ENCODE peak calls at places on chromosomes 11 and 22, in five cellular contexts. T is stomach, X is tibial nerve, U is GM12878, G is A549. I is an unnamed sample. For H3K4me1, the result is how much of the 10 kb centered on the place peaks cover.

GRCh38 chr11:108803781-108804180 is 138.9 kb downstream of the DDX10 start:
- DNase-seq in T (no peak), X (no peak), U (no peak), G (no peak), I (no peak)

GRCh38 chr11:116199182-116199581 is 573.6 kb downstream of the BUD13 start:
- DNase-seq in T (no peak), X (no peak), U (no peak), G (no peak), I (no peak)

GRCh38 chr11:82796970-82797594 is 63.4 kb upstream of the FAM181B start:
- DNase-seq in T (no peak), X (peak), U (no peak), G (no peak), I (no peak)

GRCh38 chr22:48972979-48973693 is 854.5 kb downstream of the BRD1 start:
- DNase-seq in T (no peak), X (no peak), U (no peak), G (no peak), I (no peak)

GRCh38 chr11:66743271-66743968 is 14.4 kb upstream of the SPTBN2 start:
- DNase-seq in T (peak), X (no peak), U (no peak), G (peak), I (no peak)

GRCh38 chr11:88384004-88384677 is 46.6 kb upstream of the CTSC start:
- DNase-seq in T (no peak), X (no peak), U (no peak), G (peak), I (no peak)

GRCh38 chr22:23837911-23838685 is 708 bp downstream of the DERL3 start:
- DNase-seq in T (no peak), X (no peak), U (no peak), G (no peak), I (peak)

GRCh38 chr22:27386186-27386585 is 415.4 kb downstream of the MN1 start:
- DNase-seq in T (no peak), X (no peak), U (no peak), G (peak), I (no peak)

DNA sequence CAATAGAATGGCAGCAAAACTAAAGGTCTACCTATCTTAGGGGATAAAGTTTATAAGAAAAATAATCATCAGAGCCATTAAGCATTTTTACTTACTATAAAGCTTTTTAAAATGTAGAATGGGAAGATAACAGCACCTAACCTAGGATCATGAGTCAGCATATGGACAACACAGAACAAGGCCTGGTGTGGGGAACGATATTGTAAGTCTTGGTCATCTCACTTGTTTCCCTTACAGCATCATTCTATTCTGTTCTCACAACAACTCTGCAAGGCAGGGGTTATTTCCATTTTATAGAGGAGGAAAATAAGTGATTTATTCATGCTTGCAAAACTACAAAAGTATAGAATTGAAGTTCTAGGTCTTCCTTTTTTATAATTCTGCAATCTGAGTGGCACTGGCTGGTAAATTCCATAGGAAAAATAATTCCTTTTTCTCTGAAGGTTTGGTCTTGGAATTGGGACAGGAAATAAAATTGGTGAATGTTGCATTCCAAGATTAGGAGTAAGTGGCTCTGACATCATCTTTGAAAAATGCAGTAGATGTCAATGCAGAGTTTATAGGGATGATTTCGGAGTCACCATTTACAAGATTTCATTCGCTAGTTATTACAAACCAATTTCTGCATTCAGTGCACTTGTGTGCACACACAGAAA is 423.0 kb downstream of the DYNC2H1 start:
- DNase-seq in T (no peak), X (no peak), U (no peak), G (peak), I (no peak)
- TF ChIP-seq EP300 in T (no peak), X (no peak), U (no peak), G (no peak), I (no peak)

GRCh38 chr22:36323182-36323854 is 64.4 kb downstream of the MYH9 start:
- DNase-seq in T (peak), X (peak), U (no peak), G (no peak), I (no peak)
- TF ChIP-seq POLR2A in T (no peak), X (no peak), U (peak), G (no peak), I (no peak)

DNA sequence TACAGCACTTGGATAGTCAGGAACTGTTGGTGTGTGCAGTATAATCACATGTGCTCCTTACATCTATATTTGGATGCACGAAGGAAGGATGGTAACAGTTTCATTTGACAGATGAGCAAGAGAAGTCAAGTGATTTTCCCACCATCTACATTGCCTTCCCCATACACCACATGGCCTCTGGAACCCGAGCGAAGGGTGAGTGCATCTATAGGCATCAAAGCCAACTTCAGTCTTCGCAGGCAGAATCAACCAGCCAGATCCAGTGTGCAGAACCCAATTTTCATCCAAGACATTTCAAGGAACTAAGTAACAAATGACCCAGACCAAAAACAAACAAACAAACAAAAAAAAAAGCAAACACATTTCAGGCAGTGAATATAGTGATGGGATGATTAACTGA is 85.1 kb upstream of the BLID start:
- DNase-seq in T (no peak), X (no peak), U (no peak), G (no peak), I (no peak)
- H3K4me1 ChIP-seq in T (under half), X (under half), U (under half), G (half or more), I (under half)

GRCh38 chr22:43734370-43735005 is 77.6 kb downstream of the EFCAB6 start:
- DNase-seq in T (no peak), X (no peak), U (no peak), G (no peak), I (no peak)
- TF ChIP-seq EP300 in T (no peak), X (no peak), U (no peak), G (no peak), I (no peak)

GRCh38 chr11:34620820-34621792 is at the start of gene EHF:
- DNase-seq in T (peak), X (no peak), U (no peak), G (no peak), I (no peak)
- TF ChIP-seq POLR2A in T (peak), X (no peak), U (no peak), G (no peak), I (no peak)

DNA sequence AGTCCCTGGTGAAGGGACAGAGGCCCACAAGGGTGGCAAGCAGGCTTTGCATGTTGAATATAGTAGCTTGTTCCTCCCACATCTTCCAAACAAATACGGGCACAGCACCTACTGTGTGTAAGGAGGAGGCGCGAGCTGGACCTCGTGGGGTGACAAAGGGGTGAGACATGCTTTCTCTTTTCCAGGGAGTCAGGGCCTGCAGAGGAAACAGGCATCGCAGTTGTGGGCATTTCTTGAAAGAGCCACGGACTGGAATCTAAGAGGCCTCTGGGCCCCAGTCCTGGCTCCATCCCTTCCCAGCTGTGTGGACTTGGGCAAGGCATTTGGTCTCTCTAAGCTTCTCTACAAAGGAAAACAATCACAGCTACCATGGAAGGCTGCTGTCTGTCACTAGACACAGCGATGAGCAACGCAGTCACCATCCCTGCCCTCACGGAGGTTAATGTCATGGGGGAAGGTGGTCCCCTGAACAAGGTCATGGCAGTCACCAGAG is 13.0 kb upstream of the CDC42EP1 start:
- DNase-seq in T (no peak), X (no peak), U (no peak), G (no peak), I (no peak)
- H3K4me1 ChIP-seq in T (half or more), X (under half), U (under half), G (half or more), I (under half)

DNA sequence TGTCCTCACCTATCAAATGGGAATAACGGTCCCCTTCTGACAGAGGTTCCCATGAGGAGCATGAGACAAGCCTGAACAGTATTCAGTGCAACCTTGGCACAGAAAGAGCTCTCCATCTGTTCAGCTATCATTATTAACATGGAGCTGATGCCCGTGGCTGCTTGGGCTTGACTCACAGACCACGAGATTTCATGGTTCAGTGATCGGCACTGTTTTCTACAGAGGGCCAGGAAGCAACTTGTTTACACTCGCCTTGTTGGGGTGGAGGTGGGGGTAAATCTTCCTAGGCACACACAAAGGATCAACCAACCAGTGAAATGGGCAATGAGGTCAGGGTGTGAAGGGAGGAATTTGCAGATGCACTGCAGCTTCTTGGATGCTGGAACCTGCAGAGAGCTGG is 88.2 kb downstream of the CWC15 start:
- DNase-seq in T (no peak), X (no peak), U (peak), G (no peak), I (no peak)
- TF ChIP-seq EP300 in T (no peak), X (no peak), U (no peak), G (no peak), I (no peak)

I was measured in ovary.